ENCODE peak calls at places on chromosomes 2 and 18, in seven cellular contexts. One of them, this sample, is unnamed.

GRCh38 chr18:77084757-77085035 is 47.9 kb downstream of the MBP start:
- DNase-seq in GM20000: no peak
- DNase-seq in HuH-7: peak
- DNase-seq in ELR: no peak
- DNase-seq in transverse colon: no peak
- DNase-seq in PC-3: no peak
- DNase-seq in posterior cingulate gyrus: no peak
- DNase-seq in this sample: no peak

GRCh38 chr2:178190938-178191910 is 3.1 kb upstream of the OSBPL6 start:
- DNase-seq in GM20000: peak
- DNase-seq in HuH-7: no peak
- DNase-seq in ELR: no peak
- DNase-seq in transverse colon: no peak
- DNase-seq in PC-3: peak
- DNase-seq in posterior cingulate gyrus: no peak
- DNase-seq in this sample: no peak

GRCh38 chr2:154350911-154351310 is 347.6 kb upstream of the KCNJ3 start:
- DNase-seq in GM20000: no peak
- DNase-seq in HuH-7: no peak
- DNase-seq in ELR: no peak
- DNase-seq in transverse colon: no peak
- DNase-seq in PC-3: no peak
- DNase-seq in posterior cingulate gyrus: no peak
- DNase-seq in this sample: no peak

GRCh38 chr18:9992988-9993845 is 79.4 kb downstream of the VAPA start:
- DNase-seq in GM20000: no peak
- DNase-seq in HuH-7: no peak
- DNase-seq in ELR: no peak
- DNase-seq in transverse colon: no peak
- DNase-seq in PC-3: no peak
- DNase-seq in posterior cingulate gyrus: no peak
- DNase-seq in this sample: no peak

GRCh38 chr18:49733321-49733720 is 80.0 kb downstream of the ACAA2 start:
- DNase-seq in GM20000: no peak
- DNase-seq in HuH-7: no peak
- DNase-seq in ELR: peak
- DNase-seq in transverse colon: no peak
- DNase-seq in PC-3: peak
- DNase-seq in posterior cingulate gyrus: no peak
- DNase-seq in this sample: no peak

GRCh38 chr2:147273106-147273505 is 571.7 kb upstream of the ACVR2A start:
- DNase-seq in GM20000: no peak
- DNase-seq in HuH-7: no peak
- DNase-seq in ELR: no peak
- DNase-seq in transverse colon: no peak
- DNase-seq in PC-3: peak
- DNase-seq in posterior cingulate gyrus: no peak
- DNase-seq in this sample: no peak

GRCh38 chr2:158580760-158581159 is 124.0 kb downstream of the PKP4 start:
- DNase-seq in GM20000: no peak
- DNase-seq in HuH-7: no peak
- DNase-seq in ELR: no peak
- DNase-seq in transverse colon: peak
- DNase-seq in PC-3: peak
- DNase-seq in posterior cingulate gyrus: no peak
- DNase-seq in this sample: no peak

GRCh38 chr2:164954954-164955701 is at the start of gene SLC38A11:
- DNase-seq in GM20000: no peak
- DNase-seq in HuH-7: no peak
- DNase-seq in ELR: peak
- DNase-seq in transverse colon: peak
- DNase-seq in PC-3: no peak
- DNase-seq in posterior cingulate gyrus: peak
- DNase-seq in this sample: no peak

GRCh38 chr2:237256845-237257244 is 157.1 kb downstream of the COL6A3 start:
- DNase-seq in GM20000: no peak
- DNase-seq in HuH-7: no peak
- DNase-seq in ELR: peak
- DNase-seq in transverse colon: no peak
- DNase-seq in PC-3: peak
- DNase-seq in posterior cingulate gyrus: no peak
- DNase-seq in this sample: no peak

GRCh38 chr2:144434865-144435264 is 85.1 kb downstream of the ZEB2 start:
- DNase-seq in GM20000: no peak
- DNase-seq in HuH-7: no peak
- DNase-seq in ELR: no peak
- DNase-seq in transverse colon: no peak
- DNase-seq in PC-3: no peak
- DNase-seq in posterior cingulate gyrus: no peak
- DNase-seq in this sample: no peak

GRCh38 chr2:40611196-40611595 is 159.3 kb upstream of the SLC8A1 start:
- DNase-seq in GM20000: no peak
- DNase-seq in HuH-7: no peak
- DNase-seq in ELR: peak
- DNase-seq in transverse colon: no peak
- DNase-seq in PC-3: no peak
- DNase-seq in posterior cingulate gyrus: no peak
- DNase-seq in this sample: no peak

GRCh38 chr2:207165121-207166038 is at the start of gene KLF7:
- DNase-seq in GM20000: peak
- DNase-seq in HuH-7: no peak
- DNase-seq in ELR: peak
- DNase-seq in transverse colon: peak
- DNase-seq in PC-3: peak
- DNase-seq in posterior cingulate gyrus: peak
- DNase-seq in this sample: no peak

GRCh38 chr18:24601624-24602023 is 141.2 kb downstream of the HRH4 start:
- DNase-seq in GM20000: no peak
- DNase-seq in HuH-7: no peak
- DNase-seq in ELR: no peak
- DNase-seq in transverse colon: no peak
- DNase-seq in PC-3: no peak
- DNase-seq in posterior cingulate gyrus: no peak
- DNase-seq in this sample: no peak

GRCh38 chr2:23788100-23788499 is 138.8 kb downstream of the ATAD2B start:
- DNase-seq in GM20000: peak
- DNase-seq in HuH-7: no peak
- DNase-seq in ELR: no peak
- DNase-seq in transverse colon: no peak
- DNase-seq in PC-3: peak
- DNase-seq in posterior cingulate gyrus: no peak
- DNase-seq in this sample: no peak

GRCh38 chr2:238305092-238305862 is 15.0 kb upstream of the TRAF3IP1 start:
- DNase-seq in GM20000: no peak
- DNase-seq in HuH-7: no peak
- DNase-seq in ELR: peak
- DNase-seq in transverse colon: no peak
- DNase-seq in PC-3: peak
- DNase-seq in posterior cingulate gyrus: no peak
- DNase-seq in this sample: no peak

GRCh38 chr2:97664636-97664970 is 759 bp upstream of the ACTR1B start:
- DNase-seq in GM20000: no peak
- DNase-seq in HuH-7: no peak
- DNase-seq in ELR: peak
- DNase-seq in transverse colon: peak
- DNase-seq in PC-3: peak
- DNase-seq in posterior cingulate gyrus: no peak
- DNase-seq in this sample: no peak

GRCh38 chr18:31931886-31932240 is 11.1 kb downstream of the TRAPPC8 start:
- DNase-seq in GM20000: no peak
- DNase-seq in HuH-7: no peak
- DNase-seq in ELR: no peak
- DNase-seq in transverse colon: no peak
- DNase-seq in PC-3: no peak
- DNase-seq in posterior cingulate gyrus: no peak
- DNase-seq in this sample: no peak

GRCh38 chr18:26468931-26469340 is 79.4 kb downstream of the KCTD1 start:
- DNase-seq in GM20000: peak
- DNase-seq in HuH-7: peak
- DNase-seq in ELR: peak
- DNase-seq in transverse colon: peak
- DNase-seq in PC-3: peak
- DNase-seq in posterior cingulate gyrus: no peak
- DNase-seq in this sample: no peak

This sample was measured in D721Med.